ENCODE peak calls at places on chromosomes 16 and 17, in seven cellular contexts. Z is stimulated activated CD4-positive, alpha-beta T cell treated with anti-CD3 and anti-CD28 coated beads, Interleukin-2, amount 100 ng/mL, for 24 hours; S is NCI-H69; H is SK-N-MC; M is activated gamma-delta T cell; A is bronchial epithelial cell; Y is fibroblast of the aortic adventitia. B is an unnamed sample.

GRCh38 chr16:67155305-67156145 is 4.2 kb downstream of the TRADD start:
- DNase-seq in Z (peak), S (peak), H (no peak), M (peak), A (peak), Y (peak), B (no peak)

GRCh38 chr16:28291651-28292626 is at the start of gene SBK1:
- DNase-seq in Z (peak), S (peak), H (peak), M (peak), A (peak), Y (peak), B (peak)

GRCh38 chr17:68314916-68315535 is 23.7 kb downstream of the ARSG start:
- DNase-seq in Z (no peak), S (no peak), H (no peak), M (no peak), A (peak), Y (peak), B (no peak)

GRCh38 chr16:48590476-48590875 is 19.5 kb downstream of the N4BP1 start:
- DNase-seq in Z (no peak), S (no peak), H (no peak), M (no peak), A (no peak), Y (no peak), B (no peak)

GRCh38 chr17:40516581-40517285 is 15.3 kb upstream of the TNS4 start:
- DNase-seq in Z (peak), S (peak), H (peak), M (no peak), A (peak), Y (no peak), B (no peak)

GRCh38 chr17:15918261-15918660 is 26.7 kb upstream of the ADORA2B start:
- DNase-seq in Z (no peak), S (no peak), H (no peak), M (no peak), A (peak), Y (no peak), B (no peak)

GRCh38 chr16:87733190-87733589 is 32.6 kb downstream of the KLHDC4 start:
- DNase-seq in Z (no peak), S (no peak), H (no peak), M (no peak), A (no peak), Y (no peak), B (no peak)

GRCh38 chr16:13767215-13767614 is 152.7 kb upstream of the ERCC4 start:
- DNase-seq in Z (no peak), S (no peak), H (peak), M (no peak), A (no peak), Y (no peak), B (no peak)

GRCh38 chr17:1899403-1900000 is 69.7 kb downstream of the RPA1 start:
- DNase-seq in Z (no peak), S (no peak), H (no peak), M (no peak), A (no peak), Y (no peak), B (no peak)

GRCh38 chr16:86857807-86858206 is 279.5 kb downstream of the FOXL1 start:
- DNase-seq in Z (no peak), S (no peak), H (no peak), M (no peak), A (no peak), Y (no peak), B (no peak)

GRCh38 chr16:87724490-87725291 is 41.1 kb downstream of the KLHDC4 start:
- DNase-seq in Z (no peak), S (no peak), H (no peak), M (peak), A (no peak), Y (no peak), B (no peak)

GRCh38 chr17:801660-802059 is 19.5 kb downstream of the MRM3 start:
- DNase-seq in Z (no peak), S (no peak), H (no peak), M (no peak), A (no peak), Y (peak), B (no peak)

GRCh38 chr16:22898874-22899348 is 84.9 kb downstream of the HS3ST2 start:
- DNase-seq in Z (peak), S (peak), H (peak), M (no peak), A (peak), Y (peak), B (peak)